ENCODE peak calls at places on chromosomes 16 and 17, in four cellular contexts. T, J, V and I are unnamed samples.

GRCh38 chr16:69324013-69324531 is 6.3 kb downstream of the PDF start:
- DNase-seq in T (peak), J (no peak), V (no peak), I (no peak)

GRCh38 chr16:11361751-11362742 is 16.8 kb downstream of the RMI2 start:
- DNase-seq in T (no peak), J (no peak), V (no peak), I (no peak)

GRCh38 chr17:15967706-15968399 is 22.9 kb downstream of the ADORA2B start:
- DNase-seq in T (no peak), J (no peak), V (no peak), I (no peak)

GRCh38 chr16:10870137-10870776 is 6.7 kb upstream of the CIITA start:
- DNase-seq in T (no peak), J (no peak), V (no peak), I (no peak)

GRCh38 chr16:16162591-16162990 is 60.7 kb downstream of the ABCC6 start:
- DNase-seq in T (no peak), J (no peak), V (no peak), I (no peak)

GRCh38 chr17:28216528-28216927 is 102.5 kb upstream of the TMEM97 start:
- DNase-seq in T (no peak), J (no peak), V (peak), I (peak)

GRCh38 chr17:39769974-39770587 is 32.3 kb downstream of the GRB7 start:
- DNase-seq in T (peak), J (peak), V (no peak), I (no peak)

GRCh38 chr16:77191259-77191969 is 424 bp downstream of the MON1B start:
- DNase-seq in T (peak), J (no peak), V (peak), I (no peak)

GRCh38 chr17:59427425-59427921 is 96.0 kb downstream of the YPEL2 start:
- DNase-seq in T (peak), J (peak), V (peak), I (no peak)

GRCh38 chr17:63349478-63350000 is 96.6 kb downstream of the CYB561 start:
- DNase-seq in T (peak), J (peak), V (peak), I (no peak)

GRCh38 chr16:64470916-64471315 is 650.9 kb downstream of the CDH11 start:
- DNase-seq in T (peak), J (no peak), V (no peak), I (no peak)

GRCh38 chr17:36640346-36640745 is 39.0 kb downstream of the MRM1 start:
- DNase-seq in T (no peak), J (no peak), V (no peak), I (no peak)